ENCODE peak calls at places on chromosomes 5 and 9, in ten cellular contexts. G, D, W, U, K, Z, M, Y, J and P are unnamed samples.

GRCh38 chr5:167699434-167699833 is 592.0 kb upstream of the WWC1 start:
- DNase-seq in G (no peak), D (no peak), W (peak; percentile 99), U (no peak), K (no peak), Z (peak; percentile 99), M (no peak), Y (no peak), J (peak; percentile 100), P (peak; percentile 98)

GRCh38 chr5:32059779-32060178 is 114.3 kb downstream of the GOLPH3 start:
- DNase-seq in G (no peak), D (no peak), W (no peak), U (no peak), K (no peak), Z (peak; percentile 64), M (no peak), Y (no peak), J (peak; percentile 99), P (peak; percentile 91)

GRCh38 chr5:175713930-175714329 is 56.1 kb downstream of the HRH2 start:
- DNase-seq in G (no peak), D (no peak), W (no peak), U (no peak), K (no peak), Z (no peak), M (no peak), Y (no peak), J (no peak), P (no peak)

GRCh38 chr9:136545966-136546696 is at the start of gene NOTCH1:
- DNase-seq in G (peak; percentile 87), D (peak; percentile 82), W (peak; percentile 87), U (peak; percentile 94), K (peak; percentile 83), Z (peak; percentile 88), M (peak; percentile 94), Y (peak; percentile 94), J (peak; percentile 75), P (peak; percentile 94)

GRCh38 chr5:181189962-181190710 is 14.9 kb downstream of the TRIM7 start:
- DNase-seq in G (peak; percentile 64), D (peak; percentile 28), W (no peak), U (peak; percentile 48), K (peak; percentile 32), Z (no peak), M (no peak), Y (no peak), J (no peak), P (peak; percentile 39)

GRCh38 chr9:120761011-120761410 is 32.2 kb downstream of the FBXW2 start:
- DNase-seq in G (no peak), D (no peak), W (no peak), U (no peak), K (no peak), Z (no peak), M (no peak), Y (no peak), J (no peak), P (no peak)

GRCh38 chr9:135103931-135104639 is 16.6 kb downstream of the OLFM1 start:
- DNase-seq in G (no peak), D (no peak), W (no peak), U (no peak), K (no peak), Z (no peak), M (no peak), Y (no peak), J (no peak), P (no peak)

GRCh38 chr5:79971156-79971555 is 19.9 kb downstream of the MTX3 start:
- DNase-seq in G (no peak), D (no peak), W (peak; percentile 88), U (no peak), K (no peak), Z (peak; percentile 64), M (no peak), Y (no peak), J (peak; percentile 66), P (peak; percentile 36)

GRCh38 chr5:60453186-60453976 is 246.6 kb downstream of the DEPDC1B start:
- DNase-seq in G (no peak), D (no peak), W (no peak), U (no peak), K (no peak), Z (no peak), M (no peak), Y (no peak), J (peak; percentile 76), P (no peak)

GRCh38 chr9:84754461-84754860 is 84.9 kb downstream of the NTRK2 start:
- DNase-seq in G (no peak), D (no peak), W (peak; percentile 24), U (no peak), K (no peak), Z (peak; percentile 20), M (no peak), Y (no peak), J (no peak), P (no peak)

GRCh38 chr5:34517249-34517648 is 138.9 kb upstream of the RAI14 start:
- DNase-seq in G (no peak), D (no peak), W (peak; percentile 86), U (no peak), K (no peak), Z (peak; percentile 70), M (no peak), Y (no peak), J (peak; percentile 86), P (peak; percentile 51)

GRCh38 chr9:99737649-99738048 is 84.0 kb upstream of the NR4A3 start:
- DNase-seq in G (no peak), D (no peak), W (no peak), U (no peak), K (no peak), Z (no peak), M (no peak), Y (no peak), J (no peak), P (no peak)
- TF ChIP-seq CTCF in G (no peak), D (no peak), W (no peak), U (no peak), K (no peak), Z (no peak), M (no peak), Y (no peak), J (no peak), P (no peak)

GRCh38 chr9:94160594-94161501 is 76.6 kb downstream of the PTPDC1 start:
- DNase-seq in G (no peak), D (no peak), W (no peak), U (no peak), K (no peak), Z (no peak), M (no peak), Y (no peak), J (no peak), P (no peak)
- TF ChIP-seq CTCF in G (no peak), D (no peak), W (peak; percentile 7), U (no peak), K (no peak), Z (peak; percentile 18), M (no peak), Y (no peak), J (no peak), P (no peak)

GRCh38 chr5:124678478-124678877 is 68.0 kb downstream of the ZNF608 start:
- DNase-seq in G (no peak), D (no peak), W (no peak), U (no peak), K (no peak), Z (no peak), M (peak; percentile 22), Y (no peak), J (peak; percentile 35), P (no peak)
- TF ChIP-seq CTCF in G (no peak), D (no peak), W (no peak), U (no peak), K (no peak), Z (no peak), M (no peak), Y (no peak), J (no peak), P (no peak)

DNA sequence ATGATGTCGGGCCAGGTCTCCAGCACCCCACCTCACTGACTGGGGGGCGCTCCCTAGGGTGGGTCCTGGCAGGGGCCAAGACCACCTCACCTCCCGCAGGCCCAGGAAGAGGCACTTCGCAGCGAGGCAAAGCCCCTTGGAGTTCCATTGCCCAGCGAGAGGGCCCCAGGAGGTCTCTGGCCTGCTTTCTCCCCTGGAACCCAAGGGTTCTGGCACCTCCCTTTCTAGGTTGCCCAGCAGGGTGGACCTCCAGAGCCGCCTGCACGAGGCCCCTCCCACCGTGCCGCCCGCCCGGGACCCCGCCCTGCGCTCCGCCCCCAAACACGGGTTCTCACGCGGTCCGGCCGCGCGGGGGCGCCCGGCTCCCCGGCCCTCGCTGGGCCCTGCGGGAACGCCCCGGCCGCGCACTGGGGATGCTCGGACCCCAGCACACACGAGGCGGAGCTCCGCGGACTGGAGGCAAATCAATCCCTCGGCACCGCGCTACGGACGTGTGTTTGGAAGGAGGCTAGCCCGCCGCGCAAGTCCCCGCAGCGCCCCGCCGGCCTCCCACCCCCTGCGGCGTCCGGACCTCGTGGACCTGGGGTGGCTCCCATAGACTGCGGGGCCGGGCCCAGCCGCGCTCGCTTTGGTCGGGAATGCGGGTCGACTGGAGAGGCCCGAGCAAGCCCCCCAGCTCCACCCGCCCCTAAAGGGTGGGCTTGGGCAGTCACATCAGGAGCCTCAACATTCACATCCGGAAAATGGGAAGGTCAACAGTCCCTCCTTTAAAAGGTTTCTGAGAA is 99.5 kb upstream of the LMX1B start:
- DNase-seq in G (peak; percentile 68), D (no peak), W (peak; percentile 15), U (peak; percentile 59), K (peak; percentile 50), Z (peak; percentile 34), M (peak; percentile 76), Y (peak; percentile 57), J (no peak), P (no peak)
- TF ChIP-seq CTCF in G (no peak), D (peak; percentile 42), W (peak; percentile 57), U (peak; percentile 45), K (peak; percentile 68), Z (no peak), M (peak; percentile 69), Y (peak; percentile 15), J (peak; percentile 21), P (no peak)

DNA sequence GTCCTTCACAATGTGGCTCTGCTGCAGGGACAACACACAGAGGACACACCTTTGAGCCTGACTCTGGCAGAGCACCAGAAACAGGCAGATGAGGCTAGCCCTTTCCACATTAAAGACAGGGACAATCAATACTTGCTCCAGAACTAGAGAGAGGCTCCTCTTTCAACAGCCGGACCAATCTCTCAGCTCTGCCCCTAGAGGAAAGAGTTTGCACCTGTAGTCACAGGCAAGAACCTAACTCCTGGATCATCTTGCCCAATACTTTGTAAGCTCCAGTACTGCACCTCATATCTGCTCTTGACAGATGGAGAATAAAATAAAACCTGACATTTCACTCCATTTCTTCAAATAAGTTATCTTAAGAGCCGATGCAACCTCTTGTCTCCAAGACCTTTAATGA is 52.1 kb downstream of the EPB41L4A start:
- DNase-seq in G (no peak), D (no peak), W (no peak), U (no peak), K (no peak), Z (peak; percentile 2), M (no peak), Y (no peak), J (peak; percentile 39), P (peak; percentile 47)
- TF ChIP-seq CTCF in G (no peak), D (no peak), W (no peak), U (no peak), K (no peak), Z (peak; percentile 22), M (peak; percentile 20), Y (no peak), J (peak; percentile 57), P (peak; percentile 40)

GRCh38 chr9:77455312-77455927 is 192.7 kb downstream of the GNA14 start:
- DNase-seq in G (no peak), D (no peak), W (no peak), U (peak; percentile 74), K (no peak), Z (peak; percentile 54), M (no peak), Y (no peak), J (peak; percentile 24), P (peak; percentile 51)
- TF ChIP-seq CTCF in G (no peak), D (peak; percentile 60), W (peak; percentile 35), U (peak; percentile 52), K (no peak), Z (peak; percentile 50), M (peak; percentile 60), Y (no peak), J (peak; percentile 41), P (peak; percentile 38)

GRCh38 chr9:130306826-130307666 is 41.5 kb downstream of the HMCN2 start:
- DNase-seq in G (no peak), D (no peak), W (no peak), U (no peak), K (no peak), Z (no peak), M (no peak), Y (no peak), J (no peak), P (no peak)
- TF ChIP-seq CTCF in G (no peak), D (no peak), W (no peak), U (no peak), K (no peak), Z (no peak), M (no peak), Y (no peak), J (no peak), P (no peak)